ENCODE peak calls at places on chromosomes 11 and 22, in six cellular contexts. R is activated T-cell treated with anti-CD3 and anti-CD28 coated beads for 1 hour; E is SK-N-SH; S is DMS153; Q is stimulated activated CD4-positive, alpha-beta T cell treated with anti-CD3 and anti-CD28 coated beads, Interleukin-4, amount 100 ng/mL, for 48 hours; H is right cardiac atrium. J is an unnamed sample.

GRCh38 chr11:19374189-19374588 is 133.4 kb upstream of the E2F8 start:
- DNase-seq in H (no peak), R (no peak), Q (no peak), E (no peak), S (no peak), J (no peak)

GRCh38 chr11:120241277-120241676 is 1.3 kb downstream of the POU2F3 start:
- DNase-seq in S (no peak), R (no peak), E (no peak), Q (no peak), H (no peak), J (peak)

GRCh38 chr11:282630-283360 is 4.6 kb downstream of the NLRP6 start:
- DNase-seq in S (no peak), Q (no peak), H (no peak), E (peak), R (no peak), J (no peak)

GRCh38 chr22:44659140-44659539 is 42.9 kb upstream of the PRR5 start:
- DNase-seq in Q (no peak), E (peak), R (no peak), H (peak), S (no peak), J (no peak)

GRCh38 chr22:31752096-31752847 is 1.5 kb upstream of the DEPDC5 start:
- DNase-seq in H (no peak), E (no peak), R (no peak), S (no peak), Q (no peak), J (no peak)

GRCh38 chr11:33899383-33900037 is 7.6 kb upstream of the LMO2 start:
- DNase-seq in H (peak), Q (no peak), R (no peak), S (peak), E (peak), J (peak)

GRCh38 chr11:10864688-10865087 is 6.8 kb upstream of the ZBED5 start:
- DNase-seq in Q (no peak), H (no peak), S (no peak), E (no peak), R (no peak), J (no peak)

GRCh38 chr11:73218106-73218829 is at the start of gene P2RY2:
- DNase-seq in Q (peak), E (peak), H (peak), S (peak), R (no peak), J (peak)

GRCh38 chr11:15412054-15412453 is 297.3 kb downstream of the INSC start:
- DNase-seq in E (no peak), Q (no peak), S (peak), R (no peak), H (no peak), J (no peak)

GRCh38 chr22:32158712-32159533 is at the start of gene C22orf42:
- DNase-seq in E (no peak), R (no peak), Q (no peak), S (no peak), H (no peak), J (no peak)

GRCh38 chr11:126305699-126306098 is 1.8 kb downstream of the DCPS start:
- DNase-seq in H (no peak), S (no peak), Q (no peak), R (no peak), E (no peak), J (no peak)

GRCh38 chr11:116970485-116971292 is 127.5 kb downstream of the SIK3 start:
- DNase-seq in H (no peak), Q (no peak), S (no peak), R (no peak), E (no peak), J (no peak)

GRCh38 chr11:116473236-116473769 is 299.5 kb downstream of the BUD13 start:
- DNase-seq in S (no peak), E (peak), R (no peak), H (no peak), Q (no peak), J (no peak)

GRCh38 chr11:112526699-112527410 is 266.2 kb upstream of the PLET1 start:
- DNase-seq in R (no peak), S (no peak), E (no peak), Q (no peak), H (no peak), J (no peak)

GRCh38 chr22:49961601-49962011 is 1.0 kb downstream of the PIM3 start:
- DNase-seq in Q (no peak), S (no peak), E (no peak), H (peak), R (no peak), J (no peak)

GRCh38 chr11:92929168-92930053 is 40.0 kb upstream of the MTNR1B start:
- DNase-seq in S (no peak), R (no peak), Q (no peak), E (no peak), H (no peak), J (no peak)

GRCh38 chr22:39292561-39293074 is 26.8 kb downstream of the RPL3 start:
- DNase-seq in Q (no peak), R (no peak), H (peak), S (peak), E (no peak), J (peak)